ENCODE peak calls at places on chromosomes 12 and 14, in four cellular contexts. I is SK-N-SH, A is H9, L is fibroblast of lung. X is an unnamed sample. For H3K4me1, the result is how much of the 10 kb centered on the place peaks cover.

GRCh38 chr12:98758331-98758730 is 113.2 kb downstream of the APAF1 start:
- DNase-seq in A (peak), L (peak), I (no peak), X (no peak)

GRCh38 chr12:78035913-78036658 is 205.4 kb downstream of the NAV3 start:
- DNase-seq in I (peak), A (no peak), L (peak), X (peak)

GRCh38 chr14:22358726-22359125 is 230.3 kb downstream of the DAD1 start:
- DNase-seq in L (no peak), A (no peak), I (no peak), X (no peak)

GRCh38 chr14:68306934-68307758 is 485.7 kb downstream of the ZFP36L1 start:
- DNase-seq in I (no peak), L (peak), A (no peak), X (no peak)

GRCh38 chr12:104215638-104216297 is at the start of gene TXNRD1:
- DNase-seq in L (peak), I (no peak), A (peak), X (peak)

GRCh38 chr12:106418970-106419369 is 61.4 kb downstream of the POLR3B start:
- DNase-seq in L (no peak), I (no peak), A (no peak), X (no peak)

GRCh38 chr12:5945071-5946008 is at the start of gene ANO2:
- DNase-seq in L (peak), A (peak), I (peak), X (peak)

GRCh38 chr12:24233519-24234246 is 284.2 kb upstream of the SOX5 start:
- DNase-seq in L (no peak), I (no peak), A (no peak), X (no peak)

GRCh38 chr14:100030441-100031153 is 34.6 kb upstream of the EVL start:
- DNase-seq in I (no peak), L (peak), A (no peak), X (no peak)

GRCh38 chr14:54312166-54312801 is 84.5 kb upstream of the CDKN3 start:
- DNase-seq in A (peak), I (no peak), L (peak), X (no peak)

GRCh38 chr12:66061557-66062279 is 68.8 kb downstream of the LLPH start:
- DNase-seq in A (peak), I (no peak), L (no peak), X (peak)

GRCh38 chr14:31137214-31137889 is 70.2 kb downstream of the HECTD1 start:
- DNase-seq in L (no peak), I (no peak), A (no peak), X (no peak)

GRCh38 chr12:84247931-84248330 is 664.7 kb downstream of the SLC6A15 start:
- DNase-seq in L (no peak), A (no peak), I (no peak), X (no peak)

GRCh38 chr12:47705239-47705570 is 625 bp downstream of the RPAP3 start:
- DNase-seq in A (no peak), I (no peak), L (no peak), X (no peak)

GRCh38 chr14:101226603-101227425 is 323.3 kb upstream of the RTL1 start:
- DNase-seq in L (no peak), A (peak), I (no peak), X (peak)

GRCh38 chr14:103101964-103102688 is 7.6 kb downstream of the EXOC3L4 start:
- DNase-seq in A (no peak), I (no peak), L (peak), X (no peak)

GRCh38 chr12:72989458-72989947 is 717.3 kb downstream of the TRHDE start:
- DNase-seq in I (peak), A (no peak), L (no peak), X (no peak)

GRCh38 chr12:6269986-6270385 is 40.5 kb upstream of the PLEKHG6 start:
- DNase-seq in I (no peak), L (no peak), A (no peak), X (no peak)

GRCh38 chr12:48854488-48854887 is 2.5 kb upstream of the DDX23 start:
- DNase-seq in I (no peak), A (no peak), L (no peak), X (no peak)

GRCh38 chr14:101122114-101122854 is 218.8 kb upstream of the RTL1 start:
- DNase-seq in A (no peak), I (peak), L (no peak), X (no peak)

GRCh38 chr12:27523305-27523641 is 733 bp upstream of the PPFIBP1 start:
- DNase-seq in L (no peak), I (peak), A (no peak), X (no peak)

GRCh38 chr12:182381-182883 is 31.5 kb downstream of the SLC6A12 start:
- DNase-seq in A (no peak), L (peak), I (no peak), X (no peak)

GRCh38 chr12:93773122-93773871 is 96.1 kb downstream of the CRADD start:
- DNase-seq in I (no peak), L (peak), A (no peak), X (no peak)

GRCh38 chr14:50763386-50764007 is 67.5 kb downstream of the NIN start:
- DNase-seq in A (no peak), L (peak), I (no peak), X (no peak)

GRCh38 chr12:32217354-32218310 is 111.0 kb downstream of the BICD1 start:
- DNase-seq in L (peak), A (no peak), I (no peak), X (no peak)

GRCh38 chr14:20973501-20973900 is 16.3 kb upstream of the METTL17 start:
- DNase-seq in A (no peak), L (no peak), I (no peak), X (no peak)

GRCh38 chr12:38392584-38393144 is 76.1 kb downstream of the ALG10B start:
- DNase-seq in A (no peak), I (no peak), L (no peak), X (no peak)

GRCh38 chr12:2890388-2891239 is at the start of gene TULP3:
- DNase-seq in L (peak), I (peak), A (peak), X (peak)
- TF ChIP-seq CTCF in L (peak), I (no peak), A (no peak), X (peak)

GRCh38 chr14:28952161-28952560 is 185.6 kb downstream of the FOXG1 start:
- DNase-seq in I (no peak), A (no peak), L (no peak), X (no peak)
- H3K4me1 ChIP-seq in I (under half), A (under half), L (under half), X (under half)

GRCh38 chr14:77882631-77883030 is 82.7 kb downstream of the ADCK1 start:
- DNase-seq in I (peak), L (no peak), A (no peak), X (no peak)
- H3K27ac ChIP-seq in I (peak), L (no peak), A (no peak), X (no peak)

DNA sequence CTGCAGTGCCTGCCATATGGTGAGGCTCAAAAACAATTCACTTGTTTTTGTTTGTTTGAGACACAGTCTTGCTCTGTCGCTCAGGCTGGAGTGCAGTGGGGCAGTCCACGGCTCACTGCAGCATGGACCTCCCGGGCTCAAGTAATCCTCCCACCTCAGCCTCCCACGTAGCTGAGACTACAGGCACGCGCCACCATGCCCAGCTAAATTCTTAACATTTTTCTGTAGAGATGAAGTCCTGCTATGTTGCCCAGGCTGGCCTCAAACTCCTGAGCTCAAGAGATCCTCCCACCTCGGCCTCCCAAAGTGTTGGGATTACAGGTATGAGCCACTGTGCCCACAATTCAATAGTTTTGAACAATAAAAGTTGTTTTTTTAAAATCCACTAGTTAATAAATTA is 1.8 kb upstream of the CORO1C start:
- DNase-seq in I (no peak), L (no peak), A (peak), X (no peak)
- TF ChIP-seq CTCF in I (no peak), L (no peak), A (no peak), X (no peak)

DNA sequence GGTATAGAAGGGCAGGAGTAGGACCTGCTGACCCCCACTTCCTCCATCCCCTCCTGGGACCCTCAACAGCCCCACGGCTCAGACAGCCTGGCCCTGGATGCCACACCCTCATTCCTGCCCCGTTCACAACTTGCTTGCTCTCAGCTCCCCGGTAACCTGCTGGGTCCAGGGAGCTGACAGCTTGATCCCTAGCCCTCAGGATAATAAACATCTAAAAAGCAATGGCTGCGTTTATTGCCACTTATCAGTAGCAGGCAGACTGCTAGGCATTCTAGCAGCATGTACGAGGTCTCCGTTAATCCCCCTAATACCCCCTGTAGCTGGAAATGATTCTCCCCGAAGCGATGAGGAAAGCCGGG is 24.3 kb upstream of the RPLP0 start:
- DNase-seq in A (no peak), I (no peak), L (no peak), X (peak)
- H3K4me1 ChIP-seq in A (under half), I (under half), L (under half), X (half or more)

GRCh38 chr12:4819654-4820053 is 90.1 kb upstream of the KCNA1 start:
- DNase-seq in I (no peak), A (no peak), L (peak), X (no peak)

GRCh38 chr12:4817813-4818212 is 91.9 kb upstream of the KCNA1 start:
- DNase-seq in I (no peak), L (no peak), A (no peak), X (no peak)

GRCh38 chr12:4814485-4814884 is 94.3 kb downstream of the GALNT8 start:
- DNase-seq in A (no peak), I (no peak), L (no peak), X (no peak)

GRCh38 chr12:4813741-4814140 is 93.5 kb downstream of the GALNT8 start:
- DNase-seq in L (no peak), I (no peak), A (no peak), X (no peak)

GRCh38 chr12:4816776-4817530 is 92.8 kb upstream of the KCNA1 start:
- DNase-seq in L (no peak), I (no peak), A (no peak), X (no peak)
- H3K27ac ChIP-seq in L (no peak), I (no peak), A (no peak), X (no peak)

GRCh38 chr14:97267509-97267908 is 470.3 kb downstream of the VRK1 start:
- DNase-seq in A (no peak), L (peak), I (no peak), X (no peak)
- TF ChIP-seq CTCF in A (no peak), L (no peak), I (no peak), X (no peak)

GRCh38 chr12:58639323-58639934 is 280.9 kb downstream of the LRIG3 start:
- DNase-seq in I (no peak), L (peak), A (no peak), X (no peak)
- H3K4me1 ChIP-seq in I (under half), L (under half), A (under half), X (under half)

DNA sequence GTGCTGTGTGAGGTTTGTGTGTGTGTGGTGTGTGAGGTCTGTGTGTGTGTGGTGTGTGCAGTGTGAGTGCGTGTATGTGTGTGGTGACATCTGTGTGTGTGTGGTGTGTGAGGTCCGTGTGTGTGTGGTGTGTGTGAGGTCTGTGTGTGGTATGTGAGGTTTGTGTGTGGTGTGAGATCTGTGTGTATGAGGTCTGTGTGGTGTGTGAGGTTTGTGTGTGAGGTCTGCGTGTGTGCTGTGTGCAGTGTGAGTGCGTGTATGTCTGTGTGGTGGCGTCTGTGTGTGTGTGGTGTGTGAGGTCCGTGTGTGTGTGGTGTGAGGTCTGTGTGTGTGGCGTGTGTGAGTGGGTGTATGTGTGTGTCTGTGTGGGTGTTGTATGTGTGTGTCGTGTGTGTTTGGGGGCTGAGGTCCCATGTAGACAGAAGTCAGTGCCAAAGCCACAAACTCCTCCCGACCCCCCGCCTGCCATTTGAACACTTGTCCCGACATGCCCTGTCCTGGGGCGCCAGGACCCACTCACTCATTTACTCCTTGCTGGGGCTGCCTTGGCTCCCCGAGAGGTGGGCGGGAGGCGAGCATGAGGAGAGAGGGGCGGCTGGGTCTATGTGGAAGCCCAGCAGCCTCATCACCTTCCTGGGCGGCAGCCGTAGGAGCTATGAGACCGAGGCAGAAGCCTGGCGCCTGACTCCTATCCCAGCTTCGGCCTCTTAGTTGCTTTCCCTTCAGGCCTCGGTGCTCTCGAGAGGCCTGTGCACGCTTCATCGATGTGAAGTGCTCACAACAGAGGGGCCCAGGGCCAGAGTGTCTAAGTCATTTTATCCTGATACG is 20.5 kb downstream of the RILPL1 start:
- DNase-seq in I (no peak), L (no peak), A (peak), X (no peak)
- H3K27ac ChIP-seq in I (no peak), L (no peak), A (no peak), X (peak)

GRCh38 chr12:81615031-81615430 is 144.1 kb downstream of the PPFIA2 start:
- DNase-seq in I (no peak), L (peak), A (no peak), X (no peak)

GRCh38 chr12:81610955-81611889 is 147.9 kb downstream of the PPFIA2 start:
- DNase-seq in I (peak), L (no peak), A (peak), X (peak)
- TF ChIP-seq CTCF in I (peak), L (peak), A (peak), X (peak)

X was measured in endodermal cell.